ENCODE peak calls at places on chromosomes 4 and X, in six cellular contexts. R, O, Q, A, F and E are unnamed samples.

GRCh38 chrX:103063191-103063845 is 653 bp downstream of the BEX1 start:
- DNase-seq in R (peak), O (no peak), Q (peak), A (no peak), F (peak), E (peak)

GRCh38 chr4:36255575-36255974 is 11.3 kb upstream of the ARAP2 start:
- DNase-seq in R (no peak), O (no peak), Q (no peak), A (no peak), F (no peak), E (no peak)

GRCh38 chrX:134364711-134365110 is 95.3 kb upstream of the HPRT1 start:
- DNase-seq in R (no peak), O (no peak), Q (no peak), A (no peak), F (no peak), E (no peak)

GRCh38 chr4:16745887-16746286 is 152.6 kb downstream of the LDB2 start:
- DNase-seq in R (no peak), O (no peak), Q (no peak), A (no peak), F (no peak), E (no peak)

GRCh38 chrX:35699642-35700041 is 98.5 kb upstream of the MAGEB16 start:
- DNase-seq in R (no peak), O (no peak), Q (no peak), A (no peak), F (no peak), E (no peak)

GRCh38 chr4:8475751-8476575 is 35.4 kb downstream of the TRMT44 start:
- DNase-seq in R (no peak), O (no peak), Q (no peak), A (no peak), F (no peak), E (no peak)

GRCh38 chr4:82842593-82842992 is 44.0 kb upstream of the SCD5 start:
- DNase-seq in R (no peak), O (no peak), Q (no peak), A (no peak), F (no peak), E (peak)

GRCh38 chr4:147777456-147778091 is 45.7 kb downstream of the ARHGAP10 start:
- DNase-seq in R (peak), O (no peak), Q (peak), A (no peak), F (no peak), E (no peak)

GRCh38 chrX:4588056-4588455 is 874.6 kb upstream of the PRKX start:
- DNase-seq in R (no peak), O (no peak), Q (no peak), A (no peak), F (no peak), E (no peak)

GRCh38 chr4:148330161-148330560 is 112.1 kb downstream of the NR3C2 start:
- DNase-seq in R (no peak), O (no peak), Q (no peak), A (no peak), F (no peak), E (no peak)

GRCh38 chr4:30429813-30430466 is 290.2 kb upstream of the PCDH7 start:
- DNase-seq in R (peak), O (no peak), Q (peak), A (no peak), F (peak), E (peak)

GRCh38 chrX:72280210-72280882 is 3.3 kb upstream of the RPS4X start:
- DNase-seq in R (no peak), O (peak), Q (peak), A (no peak), F (no peak), E (no peak)

GRCh38 chrX:148609766-148610698 is 109.6 kb downstream of the AFF2 start:
- DNase-seq in R (peak), O (no peak), Q (peak), A (no peak), F (no peak), E (no peak)

GRCh38 chr4:74623041-74623440 is 171.3 kb downstream of the BTC start:
- DNase-seq in R (no peak), O (no peak), Q (peak), A (no peak), F (no peak), E (peak)

GRCh38 chrX:39017062-39017461 is 215.8 kb downstream of the MID1IP1 start:
- DNase-seq in R (no peak), O (no peak), Q (no peak), A (no peak), F (no peak), E (no peak)

GRCh38 chr4:77155631-77156345 is 1.2 kb upstream of the CCNG2 start:
- DNase-seq in R (no peak), O (no peak), Q (no peak), A (no peak), F (no peak), E (no peak)
- H3K4me3 ChIP-seq in R (peak), O (no peak), Q (peak), A (peak), F (peak), E (peak)

DNA sequence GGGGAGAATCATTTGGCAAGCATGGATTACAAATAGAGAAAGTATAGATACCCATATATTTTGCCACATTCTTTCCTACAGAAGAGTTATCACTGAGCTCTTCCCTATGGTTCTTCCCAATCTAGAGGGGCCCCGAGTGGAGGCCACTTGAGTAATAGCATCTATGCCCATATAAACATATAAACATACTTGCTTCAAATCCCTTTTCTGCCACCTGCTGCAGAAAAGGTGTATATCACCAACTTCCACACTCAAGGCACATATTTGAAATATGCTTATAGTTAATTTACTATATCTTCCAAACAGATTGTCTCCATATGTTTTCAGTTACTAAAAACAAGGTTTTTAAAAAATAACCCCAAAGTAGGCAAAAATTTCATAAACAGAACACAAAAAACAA is 642.8 kb upstream of the DIPK2B start:
- DNase-seq in R (no peak), O (no peak), Q (peak), A (no peak), F (no peak), E (no peak)
- TF ChIP-seq CTCF in R (peak), O (no peak), Q (peak), A (no peak), F (no peak), E (no peak)

GRCh38 chr4:166972071-166972470 is 262.2 kb downstream of the SPOCK3 start:
- DNase-seq in R (peak), O (no peak), Q (peak), A (no peak), F (peak), E (no peak)
- H3K4me3 ChIP-seq in R (no peak), O (no peak), Q (no peak), A (no peak), F (no peak), E (no peak)

GRCh38 chr4:52982246-52982950 is 120.3 kb downstream of the RASL11B start:
- DNase-seq in R (peak), O (no peak), Q (peak), A (no peak), F (peak), E (peak)
- TF ChIP-seq CTCF in R (peak), O (no peak), Q (peak), A (peak), F (peak), E (peak)

DNA sequence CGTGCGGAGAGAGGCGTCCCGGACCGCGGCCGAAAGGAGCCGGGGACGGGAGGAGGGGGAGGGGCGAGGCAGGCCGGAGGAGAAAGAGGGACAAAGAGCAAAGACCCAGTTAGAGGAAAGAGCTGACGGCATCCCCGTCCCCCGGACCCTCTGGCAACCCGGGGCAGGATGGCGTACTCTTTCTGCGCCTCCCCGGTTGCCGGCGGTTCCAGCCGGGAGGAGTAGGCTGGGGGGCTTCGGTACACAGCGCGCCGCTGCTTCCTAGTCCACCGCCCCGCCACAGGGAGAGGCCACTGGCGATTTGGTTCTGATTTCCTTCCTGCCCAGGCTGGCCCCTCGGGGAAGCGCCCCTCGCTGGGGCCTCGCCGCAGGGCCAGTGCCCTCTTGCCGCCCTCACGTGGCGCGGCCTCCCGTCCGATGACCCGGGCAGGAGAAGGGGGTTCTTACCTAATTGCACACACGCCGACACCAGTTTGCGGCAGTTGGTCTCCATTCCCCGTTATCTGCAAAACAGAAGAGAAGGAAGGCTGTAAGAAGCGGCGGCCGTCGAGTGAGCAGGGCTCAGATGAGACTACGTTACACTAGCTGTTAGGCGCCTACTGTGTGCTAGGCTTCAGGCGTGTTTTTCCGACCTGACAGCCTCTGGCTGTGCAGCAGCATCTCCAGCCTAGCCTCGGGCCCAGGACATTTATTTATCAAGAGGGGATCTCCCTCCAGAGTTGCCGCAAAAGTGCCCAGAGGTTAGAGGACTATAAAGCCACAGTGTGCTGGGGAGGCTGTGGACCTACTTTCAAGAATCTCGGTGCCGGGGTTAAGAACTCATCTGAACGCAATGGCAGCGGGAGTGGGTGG is 9.9 kb upstream of the PITX2 start:
- DNase-seq in R (no peak), O (no peak), Q (no peak), A (no peak), F (no peak), E (no peak)
- H3K4me3 ChIP-seq in R (no peak), O (no peak), Q (no peak), A (peak), F (no peak), E (no peak)

GRCh38 chr4:61740950-61741638 is 541.0 kb downstream of the ADGRL3 start:
- DNase-seq in R (peak), O (no peak), Q (no peak), A (peak), F (no peak), E (no peak)
- TF ChIP-seq CTCF in R (peak), O (no peak), Q (no peak), A (no peak), F (no peak), E (no peak)

GRCh38 chr4:143397887-143398286 is 61.2 kb downstream of the GAB1 start:
- DNase-seq in R (no peak), O (no peak), Q (no peak), A (no peak), F (no peak), E (no peak)

GRCh38 chr4:143399113-143399949 is 62.7 kb downstream of the GAB1 start:
- DNase-seq in R (no peak), O (no peak), Q (peak), A (no peak), F (peak), E (peak)

GRCh38 chr4:143395054-143395453 is 58.4 kb downstream of the GAB1 start:
- DNase-seq in R (no peak), O (no peak), Q (no peak), A (no peak), F (no peak), E (no peak)

GRCh38 chr4:143396695-143397094 is 60.0 kb downstream of the GAB1 start:
- DNase-seq in R (no peak), O (no peak), Q (no peak), A (no peak), F (no peak), E (no peak)

DNA sequence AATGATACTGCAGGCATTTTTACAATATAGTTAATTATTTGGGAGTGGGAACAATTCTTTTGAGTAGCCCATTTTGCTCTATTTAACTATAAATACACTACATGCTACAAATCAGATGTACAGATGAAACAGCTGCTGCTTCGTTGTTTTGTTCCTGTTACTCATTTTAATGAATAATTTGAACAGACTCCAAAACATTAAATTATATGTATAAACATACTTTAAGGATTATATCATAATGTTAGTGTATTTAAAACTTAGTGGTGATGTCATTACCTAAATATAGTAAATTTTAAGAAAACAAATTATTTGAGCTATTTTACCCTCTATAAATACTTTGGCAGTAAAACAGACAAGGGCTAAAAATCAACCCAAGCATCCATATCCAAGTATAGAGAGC is 60.7 kb downstream of the GAB1 start:
- DNase-seq in R (peak), O (no peak), Q (no peak), A (no peak), F (no peak), E (no peak)
- H3K4me3 ChIP-seq in R (no peak), O (no peak), Q (no peak), A (no peak), F (no peak), E (no peak)

DNA sequence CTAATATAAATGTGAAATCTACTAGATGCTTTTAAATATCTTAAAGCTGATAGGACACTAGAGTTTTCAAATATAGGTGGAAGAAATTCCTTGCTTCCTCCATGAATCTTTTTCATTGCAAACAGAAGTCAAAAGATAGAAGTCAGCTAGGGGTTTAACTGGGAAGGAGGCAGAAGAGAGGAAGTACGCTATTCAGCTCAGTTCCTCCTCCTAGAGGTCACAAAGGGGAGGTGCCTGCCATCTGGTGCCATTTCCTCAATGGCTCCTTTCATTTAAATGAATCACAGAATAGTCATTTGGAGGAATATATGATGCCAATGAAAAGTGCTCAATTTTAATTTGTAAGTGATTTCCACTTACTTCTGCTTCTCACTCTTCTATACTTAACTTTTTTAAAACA is 8.5 kb downstream of the COL25A1 start:
- DNase-seq in R (no peak), O (no peak), Q (peak), A (no peak), F (no peak), E (no peak)
- TF ChIP-seq CTCF in R (peak), O (no peak), Q (peak), A (peak), F (peak), E (peak)

GRCh38 chr4:577499-578450 is 1.7 kb upstream of the TMEM271 start:
- DNase-seq in R (peak), O (peak), Q (peak), A (no peak), F (peak), E (peak)
- H3K4me3 ChIP-seq in R (no peak), O (no peak), Q (no peak), A (no peak), F (no peak), E (no peak)

GRCh38 chrX:131235768-131236167 is 53.3 kb downstream of the IGSF1 start:
- DNase-seq in R (no peak), O (no peak), Q (no peak), A (no peak), F (no peak), E (no peak)

GRCh38 chrX:131237363-131237762 is 51.7 kb downstream of the IGSF1 start:
- DNase-seq in R (no peak), O (no peak), Q (no peak), A (no peak), F (no peak), E (no peak)
- TF ChIP-seq CTCF in R (no peak), O (no peak), Q (no peak), A (no peak), F (no peak), E (no peak)